ENCODE peak calls at places on chromosome 13, in eight cellular contexts. B is non-pigmented ciliary epithelial cell, F is left cardiac atrium, S is lower leg skin, Z is COR-L47, A is NCI-H1417, O is psoas muscle, V is substantia nigra. C is an unnamed sample.

GRCh38 chr13:43348397-43348796 is 325.0 kb downstream of the DNAJC15 start:
- DNase-seq in B (peak; percentile 40), F (no peak), S (no peak), Z (no peak), A (no peak), O (no peak), V (no peak), C (no peak)

GRCh38 chr13:72043361-72043760 is 176.4 kb upstream of the DACH1 start:
- DNase-seq in B (no peak), F (no peak), S (no peak), Z (no peak), A (no peak), O (no peak), V (no peak), C (no peak)

GRCh38 chr13:43061496-43062280 is 38.3 kb downstream of the DNAJC15 start:
- DNase-seq in B (no peak), F (no peak), S (no peak), Z (no peak), A (no peak), O (no peak), V (no peak), C (no peak)

GRCh38 chr13:25901460-25902376 is 150.1 kb downstream of the SHISA2 start:
- DNase-seq in B (peak; percentile 92), F (no peak), S (no peak), Z (no peak), A (peak; percentile 2), O (no peak), V (no peak), C (no peak)

GRCh38 chr13:75226755-75227435 is 255.1 kb downstream of the TBC1D4 start:
- DNase-seq in B (peak; percentile 79), F (no peak), S (no peak), Z (no peak), A (no peak), O (no peak), V (no peak), C (peak; percentile 97)

GRCh38 chr13:107461751-107462150 is 753.6 kb downstream of the LIG4 start:
- DNase-seq in B (no peak), F (no peak), S (no peak), Z (peak; percentile 38), A (no peak), O (no peak), V (no peak), C (no peak)

GRCh38 chr13:21672811-21673591 is 2.1 kb downstream of the FGF9 start:
- DNase-seq in B (no peak), F (no peak), S (no peak), Z (no peak), A (no peak), O (no peak), V (no peak), C (no peak)

GRCh38 chr13:50691176-50691681 is 152.3 kb downstream of the DLEU7 start:
- DNase-seq in B (no peak), F (no peak), S (no peak), Z (no peak), A (peak; percentile 9), O (no peak), V (no peak), C (no peak)

GRCh38 chr13:33285420-33286124 is at the start of gene STARD13:
- DNase-seq in B (peak; percentile 93), F (peak; percentile 95), S (peak; percentile 96), Z (no peak), A (no peak), O (peak; percentile 91), V (peak; percentile 89), C (peak; percentile 93)

GRCh38 chr13:93320942-93321341 is 94.3 kb downstream of the GPC6 start:
- DNase-seq in B (no peak), F (no peak), S (no peak), Z (no peak), A (no peak), O (no peak), V (no peak), C (peak; percentile 28)

GRCh38 chr13:82627183-82627582 is 1255.1 kb downstream of the SLITRK1 start:
- DNase-seq in B (peak; percentile 61), F (no peak), S (no peak), Z (peak; percentile 16), A (no peak), O (no peak), V (no peak), C (peak; percentile 35)

GRCh38 chr13:26327905-26328304 is 74.0 kb downstream of the CDK8 start:
- DNase-seq in B (no peak), F (no peak), S (no peak), Z (no peak), A (no peak), O (no peak), V (no peak), C (no peak)

GRCh38 chr13:22800726-22801401 is 379.9 kb upstream of the SGCG start:
- DNase-seq in B (no peak), F (peak; percentile 36), S (peak; percentile 60), Z (no peak), A (no peak), O (peak; percentile 24), V (peak; percentile 20), C (no peak)

GRCh38 chr13:107881362-107881761 is 334.0 kb downstream of the LIG4 start:
- DNase-seq in B (no peak), F (no peak), S (no peak), Z (no peak), A (no peak), O (no peak), V (no peak), C (no peak)

C was measured in AG09309.